ENCODE peak calls at places on chromosomes 12 and 14, in ten cellular contexts. S is effector CD4-positive, alpha-beta T cell; F is fibroblast of pulmonary artery; B is kidney glomerular epithelial cell; R is left ventricle myocardium inferior; G is astrocyte of the cerebellum; O is GM13976; J is A549; M is H4; T is IMR-90. K is an unnamed sample.

GRCh38 chr14:59406454-59407245 is 58.5 kb downstream of the GPR135 start:
- DNase-seq in S (no peak), F (peak), B (no peak), R (no peak), G (peak), O (no peak), J (no peak), M (no peak), T (peak), K (peak)

GRCh38 chr14:95240859-95241813 is 78.6 kb downstream of the CLMN start:
- DNase-seq in S (no peak), F (no peak), B (no peak), R (no peak), G (no peak), O (no peak), J (no peak), M (no peak), T (no peak), K (peak)

GRCh38 chr14:74552623-74553022 is 59.1 kb downstream of the ISCA2 start:
- DNase-seq in S (no peak), F (peak), B (no peak), R (peak), G (no peak), O (no peak), J (no peak), M (no peak), T (peak), K (no peak)

GRCh38 chr14:55414551-55414950 is 2.9 kb upstream of the ATG14 start:
- DNase-seq in S (no peak), F (no peak), B (no peak), R (no peak), G (no peak), O (no peak), J (no peak), M (no peak), T (no peak), K (no peak)

GRCh38 chr14:43297794-43298193 is 1209.3 kb downstream of the FSCB start:
- DNase-seq in S (no peak), F (no peak), B (no peak), R (no peak), G (no peak), O (no peak), J (no peak), M (no peak), T (no peak), K (no peak)

GRCh38 chr12:12586879-12587675 is 24.4 kb upstream of the DUSP16 start:
- DNase-seq in S (no peak), F (no peak), B (no peak), R (no peak), G (no peak), O (no peak), J (no peak), M (no peak), T (no peak), K (peak)

GRCh38 chr14:23352506-23353432 is at the start of gene SLC22A17:
- DNase-seq in S (peak), F (peak), B (peak), R (peak), G (peak), O (peak), J (peak), M (peak), T (peak), K (peak)

GRCh38 chr12:117034249-117034648 is 65.0 kb downstream of the TESC start:
- DNase-seq in S (no peak), F (no peak), B (no peak), R (no peak), G (no peak), O (no peak), J (no peak), M (no peak), T (no peak), K (no peak)

GRCh38 chr12:22719745-22720144 is 94.8 kb downstream of the ETNK1 start:
- DNase-seq in S (no peak), F (no peak), B (no peak), R (no peak), G (no peak), O (no peak), J (no peak), M (no peak), T (no peak), K (no peak)